ENCODE peak calls at places on chromosomes 12 and 14, in six cellular contexts. One of them, this sample, is unnamed.

GRCh38 chr12:21308785-21309184 is 25.9 kb downstream of the SLCO1A2 start:
- DNase-seq in esophagus muscularis mucosa: no peak
- DNase-seq in ovary: no peak
- DNase-seq in A549: no peak
- DNase-seq in sigmoid colon: no peak
- DNase-seq in tibial nerve: no peak
- DNase-seq in this sample: no peak

GRCh38 chr12:124800506-124800905 is 63.2 kb downstream of the SCARB1 start:
- DNase-seq in esophagus muscularis mucosa: no peak
- DNase-seq in ovary: no peak
- DNase-seq in A549: no peak
- DNase-seq in sigmoid colon: no peak
- DNase-seq in tibial nerve: no peak
- DNase-seq in this sample: no peak

GRCh38 chr14:70045715-70046535 is 142.8 kb downstream of the SLC8A3 start:
- DNase-seq in esophagus muscularis mucosa: no peak
- DNase-seq in ovary: peak
- DNase-seq in A549: peak
- DNase-seq in sigmoid colon: peak
- DNase-seq in tibial nerve: no peak
- DNase-seq in this sample: peak

GRCh38 chr14:105582639-105583038 is 56.3 kb downstream of the TMEM121 start:
- DNase-seq in esophagus muscularis mucosa: peak
- DNase-seq in ovary: no peak
- DNase-seq in A549: no peak
- DNase-seq in sigmoid colon: no peak
- DNase-seq in tibial nerve: no peak
- DNase-seq in this sample: no peak

GRCh38 chr12:62581288-62582064 is 114.8 kb downstream of the MON2 start:
- DNase-seq in esophagus muscularis mucosa: no peak
- DNase-seq in ovary: no peak
- DNase-seq in A549: peak
- DNase-seq in sigmoid colon: no peak
- DNase-seq in tibial nerve: no peak
- DNase-seq in this sample: no peak

GRCh38 chr12:108237272-108237671 is 101.8 kb downstream of the CMKLR1 start:
- DNase-seq in esophagus muscularis mucosa: no peak
- DNase-seq in ovary: no peak
- DNase-seq in A549: no peak
- DNase-seq in sigmoid colon: no peak
- DNase-seq in tibial nerve: no peak
- DNase-seq in this sample: no peak

GRCh38 chr12:91143241-91143640 is 31.9 kb upstream of the LUM start:
- DNase-seq in esophagus muscularis mucosa: no peak
- DNase-seq in ovary: no peak
- DNase-seq in A549: no peak
- DNase-seq in sigmoid colon: no peak
- DNase-seq in tibial nerve: no peak
- DNase-seq in this sample: no peak

GRCh38 chr14:78259831-78260230 is 89.7 kb downstream of the NRXN3 start:
- DNase-seq in esophagus muscularis mucosa: no peak
- DNase-seq in ovary: no peak
- DNase-seq in A549: no peak
- DNase-seq in sigmoid colon: no peak
- DNase-seq in tibial nerve: no peak
- DNase-seq in this sample: no peak

GRCh38 chr12:47066278-47067048 is 13.0 kb upstream of the PCED1B start:
- DNase-seq in esophagus muscularis mucosa: no peak
- DNase-seq in ovary: no peak
- DNase-seq in A549: no peak
- DNase-seq in sigmoid colon: no peak
- DNase-seq in tibial nerve: no peak
- DNase-seq in this sample: no peak

GRCh38 chr12:121799175-121799841 is 4.5 kb upstream of the SETD1B start:
- DNase-seq in esophagus muscularis mucosa: peak
- DNase-seq in ovary: peak
- DNase-seq in A549: peak
- DNase-seq in sigmoid colon: peak
- DNase-seq in tibial nerve: peak
- DNase-seq in this sample: peak

GRCh38 chr12:6295187-6295811 is 15.2 kb upstream of the PLEKHG6 start:
- DNase-seq in esophagus muscularis mucosa: no peak
- DNase-seq in ovary: no peak
- DNase-seq in A549: peak
- DNase-seq in sigmoid colon: peak
- DNase-seq in tibial nerve: no peak
- DNase-seq in this sample: peak

GRCh38 chr14:70801836-70802235 is 7.5 kb downstream of the MAP3K9 start:
- DNase-seq in esophagus muscularis mucosa: no peak
- DNase-seq in ovary: no peak
- DNase-seq in A549: no peak
- DNase-seq in sigmoid colon: no peak
- DNase-seq in tibial nerve: no peak
- DNase-seq in this sample: no peak

GRCh38 chr14:60287452-60287851 is 38.4 kb downstream of the PPM1A start:
- DNase-seq in esophagus muscularis mucosa: no peak
- DNase-seq in ovary: no peak
- DNase-seq in A549: no peak
- DNase-seq in sigmoid colon: no peak
- DNase-seq in tibial nerve: no peak
- DNase-seq in this sample: no peak

GRCh38 chr14:74829238-74829637 is 46.7 kb downstream of the PROX2 start:
- DNase-seq in esophagus muscularis mucosa: no peak
- DNase-seq in ovary: no peak
- DNase-seq in A549: no peak
- DNase-seq in sigmoid colon: no peak
- DNase-seq in tibial nerve: no peak
- DNase-seq in this sample: no peak

GRCh38 chr12:58596381-58596780 is 323.9 kb downstream of the LRIG3 start:
- DNase-seq in esophagus muscularis mucosa: no peak
- DNase-seq in ovary: no peak
- DNase-seq in A549: no peak
- DNase-seq in sigmoid colon: no peak
- DNase-seq in tibial nerve: no peak
- DNase-seq in this sample: no peak

GRCh38 chr14:68103841-68104240 is 284.3 kb downstream of the RAD51B start:
- DNase-seq in esophagus muscularis mucosa: no peak
- DNase-seq in ovary: no peak
- DNase-seq in A549: no peak
- DNase-seq in sigmoid colon: peak
- DNase-seq in tibial nerve: no peak
- DNase-seq in this sample: no peak

GRCh38 chr12:15984963-15985362 is 73.8 kb downstream of the DERA start:
- DNase-seq in esophagus muscularis mucosa: no peak
- DNase-seq in ovary: no peak
- DNase-seq in A549: no peak
- DNase-seq in sigmoid colon: no peak
- DNase-seq in tibial nerve: no peak
- DNase-seq in this sample: no peak

GRCh38 chr14:53144244-53144643 is 8.9 kb downstream of the DDHD1 start:
- DNase-seq in esophagus muscularis mucosa: no peak
- DNase-seq in ovary: no peak
- DNase-seq in A549: no peak
- DNase-seq in sigmoid colon: no peak
- DNase-seq in tibial nerve: no peak
- DNase-seq in this sample: no peak

GRCh38 chr12:75257510-75257909 is 47.9 kb upstream of the KCNC2 start:
- DNase-seq in esophagus muscularis mucosa: no peak
- DNase-seq in ovary: no peak
- DNase-seq in A549: no peak
- DNase-seq in sigmoid colon: no peak
- DNase-seq in tibial nerve: no peak
- DNase-seq in this sample: no peak

GRCh38 chr14:69259531-69260245 is at the start of gene GALNT16:
- DNase-seq in esophagus muscularis mucosa: no peak
- DNase-seq in ovary: no peak
- DNase-seq in A549: peak
- DNase-seq in sigmoid colon: no peak
- DNase-seq in tibial nerve: no peak
- DNase-seq in this sample: peak

GRCh38 chr12:105214141-105214540 is 21.8 kb downstream of the APPL2 start:
- DNase-seq in esophagus muscularis mucosa: no peak
- DNase-seq in ovary: no peak
- DNase-seq in A549: no peak
- DNase-seq in sigmoid colon: no peak
- DNase-seq in tibial nerve: no peak
- DNase-seq in this sample: no peak

GRCh38 chr12:91804533-91804932 is 341.1 kb downstream of the BTG1 start:
- DNase-seq in esophagus muscularis mucosa: no peak
- DNase-seq in ovary: no peak
- DNase-seq in A549: no peak
- DNase-seq in sigmoid colon: no peak
- DNase-seq in tibial nerve: no peak
- DNase-seq in this sample: no peak

GRCh38 chr14:71175491-71175890 is 268.2 kb downstream of the PCNX1 start:
- DNase-seq in esophagus muscularis mucosa: no peak
- DNase-seq in ovary: no peak
- DNase-seq in A549: no peak
- DNase-seq in sigmoid colon: no peak
- DNase-seq in tibial nerve: no peak
- DNase-seq in this sample: peak

GRCh38 chr12:6463858-6464257 is 6.6 kb downstream of the VAMP1 start:
- DNase-seq in esophagus muscularis mucosa: no peak
- DNase-seq in ovary: no peak
- DNase-seq in A549: no peak
- DNase-seq in sigmoid colon: no peak
- DNase-seq in tibial nerve: no peak
- DNase-seq in this sample: no peak

GRCh38 chr12:55876110-55876509 is 33.4 kb upstream of the MMP19 start:
- DNase-seq in esophagus muscularis mucosa: no peak
- DNase-seq in ovary: no peak
- DNase-seq in A549: no peak
- DNase-seq in sigmoid colon: no peak
- DNase-seq in tibial nerve: no peak
- DNase-seq in this sample: no peak
- H3K27ac ChIP-seq in esophagus muscularis mucosa: no peak
- H3K27ac ChIP-seq in ovary: no peak
- H3K27ac ChIP-seq in A549: no peak
- H3K27ac ChIP-seq in sigmoid colon: no peak
- H3K27ac ChIP-seq in tibial nerve: peak
- H3K27ac ChIP-seq in this sample: no peak

GRCh38 chr14:21226467-21226866 is 42.8 kb downstream of the HNRNPC start:
- DNase-seq in esophagus muscularis mucosa: no peak
- DNase-seq in ovary: no peak
- DNase-seq in A549: no peak
- DNase-seq in sigmoid colon: no peak
- DNase-seq in tibial nerve: no peak
- DNase-seq in this sample: no peak
- TF ChIP-seq EP300 in esophagus muscularis mucosa: no peak
- TF ChIP-seq EP300 in ovary: no peak
- TF ChIP-seq EP300 in A549: no peak
- TF ChIP-seq EP300 in sigmoid colon: no peak
- TF ChIP-seq EP300 in tibial nerve: no peak
- TF ChIP-seq EP300 in this sample: no peak

DNA sequence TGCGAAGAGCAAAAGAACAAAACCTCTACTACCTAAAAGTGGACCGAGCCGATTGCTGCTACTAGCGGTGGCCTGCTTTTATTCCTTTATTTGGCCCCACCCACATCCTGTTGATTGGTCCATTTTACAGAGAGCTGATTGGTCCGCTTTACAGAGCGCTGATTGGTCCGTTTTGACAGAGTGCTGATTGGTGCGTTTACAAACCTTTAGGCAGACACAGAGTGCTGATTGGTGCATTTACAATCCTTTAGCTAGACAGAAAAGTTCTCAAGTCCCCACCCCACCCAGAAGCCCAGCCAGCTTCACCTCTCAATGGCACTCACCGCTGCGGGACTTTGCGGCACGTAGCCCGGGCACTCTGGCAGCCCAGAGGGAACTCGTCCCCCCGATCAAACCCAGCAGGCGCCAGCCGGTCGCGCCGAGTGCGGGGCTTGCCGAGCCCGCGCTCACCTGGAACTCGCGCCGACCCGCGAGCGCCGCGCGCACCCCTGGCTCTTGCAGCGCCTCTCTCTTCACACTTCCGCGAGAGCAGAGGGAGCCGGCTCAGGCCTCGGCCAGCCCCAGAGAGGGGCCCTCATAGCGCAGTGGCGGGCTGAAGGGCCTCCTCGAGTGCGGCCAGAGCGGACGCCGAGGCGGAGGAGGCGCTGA is 8.7 kb upstream of the FGD4 start:
- DNase-seq in esophagus muscularis mucosa: no peak
- DNase-seq in ovary: peak
- DNase-seq in A549: no peak
- DNase-seq in sigmoid colon: no peak
- DNase-seq in tibial nerve: no peak
- DNase-seq in this sample: peak
- H3K4me3 ChIP-seq in esophagus muscularis mucosa: peak
- H3K4me3 ChIP-seq in ovary: peak
- H3K4me3 ChIP-seq in A549: peak
- H3K4me3 ChIP-seq in sigmoid colon: peak
- H3K4me3 ChIP-seq in tibial nerve: peak
- H3K4me3 ChIP-seq in this sample: peak

GRCh38 chr14:102539544-102540309 is 30.2 kb upstream of the ANKRD9 start:
- DNase-seq in esophagus muscularis mucosa: no peak
- DNase-seq in ovary: peak
- DNase-seq in A549: no peak
- DNase-seq in sigmoid colon: no peak
- DNase-seq in tibial nerve: no peak
- DNase-seq in this sample: no peak
- H3K27ac ChIP-seq in esophagus muscularis mucosa: no peak
- H3K27ac ChIP-seq in ovary: no peak
- H3K27ac ChIP-seq in A549: no peak
- H3K27ac ChIP-seq in sigmoid colon: no peak
- H3K27ac ChIP-seq in tibial nerve: no peak
- H3K27ac ChIP-seq in this sample: no peak

GRCh38 chr14:80776657-80777056 is 164.9 kb downstream of the CEP128 start:
- DNase-seq in esophagus muscularis mucosa: no peak
- DNase-seq in ovary: no peak
- DNase-seq in A549: no peak
- DNase-seq in sigmoid colon: no peak
- DNase-seq in tibial nerve: no peak
- DNase-seq in this sample: no peak

GRCh38 chr14:80768646-80769045 is 172.9 kb downstream of the CEP128 start:
- DNase-seq in esophagus muscularis mucosa: no peak
- DNase-seq in ovary: no peak
- DNase-seq in A549: no peak
- DNase-seq in sigmoid colon: no peak
- DNase-seq in tibial nerve: no peak
- DNase-seq in this sample: no peak

GRCh38 chr14:80776186-80776585 is 165.4 kb downstream of the CEP128 start:
- DNase-seq in esophagus muscularis mucosa: no peak
- DNase-seq in ovary: no peak
- DNase-seq in A549: no peak
- DNase-seq in sigmoid colon: no peak
- DNase-seq in tibial nerve: no peak
- DNase-seq in this sample: no peak

GRCh38 chr14:80770114-80770917 is 171.2 kb downstream of the CEP128 start:
- DNase-seq in esophagus muscularis mucosa: no peak
- DNase-seq in ovary: no peak
- DNase-seq in A549: no peak
- DNase-seq in sigmoid colon: no peak
- DNase-seq in tibial nerve: no peak
- DNase-seq in this sample: no peak

DNA sequence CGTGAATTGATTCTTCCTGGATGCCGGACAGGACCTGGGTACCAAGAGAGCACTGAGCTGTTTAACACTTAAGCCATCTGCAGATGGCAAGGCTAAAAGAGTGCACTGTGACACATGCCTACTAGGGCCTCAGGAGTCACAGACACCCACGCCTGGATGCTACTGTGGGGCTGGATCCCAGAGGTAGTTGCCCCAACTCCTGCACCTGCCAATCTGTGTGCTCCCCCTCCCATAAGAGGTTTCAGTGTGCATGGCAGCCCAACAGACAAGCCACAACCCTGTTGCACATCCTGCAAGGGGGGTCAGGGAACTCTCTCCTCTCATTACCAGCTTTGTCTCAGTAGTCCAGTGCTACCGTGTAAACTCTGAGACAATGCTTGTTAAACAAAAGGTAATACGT is 169.0 kb downstream of the CEP128 start:
- DNase-seq in esophagus muscularis mucosa: no peak
- DNase-seq in ovary: no peak
- DNase-seq in A549: no peak
- DNase-seq in sigmoid colon: no peak
- DNase-seq in tibial nerve: no peak
- DNase-seq in this sample: no peak
- TF ChIP-seq EP300 in esophagus muscularis mucosa: no peak
- TF ChIP-seq EP300 in ovary: no peak
- TF ChIP-seq EP300 in A549: no peak
- TF ChIP-seq EP300 in sigmoid colon: no peak
- TF ChIP-seq EP300 in tibial nerve: no peak
- TF ChIP-seq EP300 in this sample: no peak